ENCODE peak calls at places on chromosomes 16 and 17, in six cellular contexts. I is dorsolateral prefrontal cortex, F is brain microvascular endothelial cell, G is sigmoid colon, Z is upper lobe of right lung, R is thoracic aorta. Y is an unnamed sample.

GRCh38 chr17:70564006-70564620 is 394.8 kb downstream of the KCNJ2 start:
- DNase-seq in Z (no peak), R (no peak), I (no peak), G (no peak), F (no peak), Y (no peak)

GRCh38 chr16:51773491-51773890 is 622.4 kb upstream of the SALL1 start:
- DNase-seq in F (no peak), Z (no peak), R (no peak), I (no peak), G (no peak), Y (no peak)

GRCh38 chr16:50881953-50882352 is 140.1 kb downstream of the CYLD start:
- DNase-seq in Z (no peak), R (no peak), G (no peak), F (no peak), I (no peak), Y (peak)

GRCh38 chr17:35496470-35497290 is 40.8 kb downstream of the SLFN12L start:
- DNase-seq in I (no peak), Z (no peak), R (no peak), G (no peak), F (no peak), Y (no peak)

GRCh38 chr16:14369734-14370598 is 260.1 kb downstream of the PARN start:
- DNase-seq in F (no peak), I (no peak), G (no peak), Z (no peak), R (no peak), Y (no peak)

GRCh38 chr17:74417178-74418045 is 14.5 kb upstream of the GPRC5C start:
- DNase-seq in F (peak), R (no peak), I (no peak), Z (no peak), G (no peak), Y (no peak)

GRCh38 chr17:74770498-74771318 is 5.4 kb downstream of the NAT9 start:
- DNase-seq in Z (peak), R (no peak), G (no peak), F (no peak), I (peak), Y (no peak)

GRCh38 chr17:57210224-57210553 is 46.1 kb upstream of the MSI2 start:
- DNase-seq in G (no peak), F (no peak), I (no peak), R (no peak), Z (no peak), Y (no peak)

GRCh38 chr17:63120406-63120805 is 154.4 kb downstream of the TANC2 start:
- DNase-seq in I (no peak), F (peak), R (no peak), G (no peak), Z (no peak), Y (no peak)

GRCh38 chr17:76822184-76822778 is 45.9 kb upstream of the MGAT5B start:
- DNase-seq in I (no peak), R (no peak), F (no peak), G (no peak), Z (no peak), Y (no peak)

GRCh38 chr17:48011405-48012150 is 26.0 kb downstream of the COPZ2 start:
- DNase-seq in R (no peak), G (no peak), Z (no peak), F (peak), I (no peak), Y (no peak)

GRCh38 chr16:66714062-66714461 is 17.5 kb upstream of the CMTM4 start:
- DNase-seq in Z (no peak), F (no peak), G (peak), R (no peak), I (no peak), Y (no peak)

GRCh38 chr16:30651124-30652004 is 604 bp downstream of the PRR14 start:
- DNase-seq in I (peak), R (no peak), F (peak), G (peak), Z (peak), Y (no peak)

GRCh38 chr17:10888858-10889257 is 51.0 kb upstream of the PIRT start:
- DNase-seq in G (no peak), R (no peak), I (no peak), F (no peak), Z (no peak), Y (no peak)

GRCh38 chr17:61179316-61179715 is 220.3 kb upstream of the TBX2 start:
- DNase-seq in I (no peak), G (no peak), F (no peak), Z (no peak), R (no peak), Y (no peak)

GRCh38 chr17:56902350-56902749 is 11.5 kb downstream of the TRIM25 start:
- DNase-seq in F (no peak), R (no peak), I (no peak), Z (no peak), G (no peak), Y (no peak)

GRCh38 chr16:4349332-4349731 is 1.8 kb downstream of the PAM16 start:
- DNase-seq in F (no peak), G (no peak), R (no peak), I (no peak), Z (no peak), Y (no peak)

GRCh38 chr17:19016881-19017280 is 12.3 kb upstream of the FAM83G start:
- DNase-seq in I (no peak), F (no peak), R (no peak), Z (peak), G (no peak), Y (no peak)

GRCh38 chr16:81585785-81586184 is 141.2 kb downstream of the CMIP start:
- DNase-seq in R (no peak), Z (no peak), F (no peak), I (no peak), G (no peak), Y (no peak)

GRCh38 chr17:28370035-28370743 is at the start of gene VTN:
- DNase-seq in G (no peak), F (no peak), I (no peak), R (no peak), Z (peak), Y (no peak)

GRCh38 chr17:78272181-78272913 is 40.9 kb downstream of the TMEM235 start:
- DNase-seq in F (peak), Z (peak), R (no peak), G (peak), I (no peak), Y (no peak)

GRCh38 chr16:23155445-23156049 is 6.3 kb upstream of the USP31 start:
- DNase-seq in I (no peak), R (no peak), F (no peak), Z (no peak), G (no peak), Y (no peak)

GRCh38 chr17:79666111-79666510 is 55.3 kb upstream of the RBFOX3 start:
- DNase-seq in F (no peak), I (no peak), G (peak), Z (peak), R (no peak), Y (peak)

GRCh38 chr16:46833465-46833810 is 2.5 kb upstream of the C16orf87 start:
- DNase-seq in R (no peak), F (no peak), I (no peak), Z (no peak), G (no peak), Y (no peak)

GRCh38 chr16:85541619-85542547 is 71.2 kb upstream of the GSE1 start:
- DNase-seq in G (no peak), R (no peak), I (no peak), Z (no peak), F (no peak), Y (no peak)

GRCh38 chr16:52050418-52050817 is 496.5 kb downstream of the TOX3 start:
- DNase-seq in G (no peak), I (no peak), F (peak), R (no peak), Z (no peak), Y (no peak)

GRCh38 chr17:68457168-68457538 is at the start of gene WIPI1:
- DNase-seq in I (peak), G (peak), R (no peak), F (no peak), Z (no peak), Y (no peak)

GRCh38 chr17:68182940-68183551 is 64.8 kb upstream of the AMZ2 start:
- DNase-seq in G (no peak), I (no peak), R (no peak), Z (no peak), F (no peak), Y (no peak)

GRCh38 chr16:82848013-82848412 is 221.2 kb downstream of the CDH13 start:
- DNase-seq in G (no peak), F (peak), R (no peak), Z (no peak), I (no peak), Y (no peak)

GRCh38 chr16:12147681-12148479 is 171.3 kb downstream of the SNX29 start:
- DNase-seq in Z (no peak), G (no peak), I (no peak), R (no peak), F (no peak), Y (no peak)

GRCh38 chr16:68539704-68540370 is 746 bp downstream of the ZFP90 start:
- DNase-seq in I (no peak), Z (no peak), R (no peak), F (no peak), G (no peak), Y (no peak)

GRCh38 chr16:49440156-49441065 is 66.8 kb downstream of the C16orf78 start:
- DNase-seq in G (peak), I (peak), F (no peak), Z (no peak), R (no peak), Y (no peak)

GRCh38 chr17:19264681-19265080 is 27.5 kb downstream of the EPN2 start:
- DNase-seq in R (no peak), G (no peak), I (no peak), F (no peak), Z (no peak), Y (no peak)

GRCh38 chr17:31068291-31068690 is 26.5 kb upstream of the NF1 start:
- DNase-seq in Z (no peak), G (no peak), I (no peak), F (peak), R (no peak), Y (no peak)

GRCh38 chr16:11052080-11052808 is 107.9 kb downstream of the CLEC16A start:
- DNase-seq in R (no peak), I (no peak), Z (peak), G (peak), F (no peak), Y (no peak)

DNA sequence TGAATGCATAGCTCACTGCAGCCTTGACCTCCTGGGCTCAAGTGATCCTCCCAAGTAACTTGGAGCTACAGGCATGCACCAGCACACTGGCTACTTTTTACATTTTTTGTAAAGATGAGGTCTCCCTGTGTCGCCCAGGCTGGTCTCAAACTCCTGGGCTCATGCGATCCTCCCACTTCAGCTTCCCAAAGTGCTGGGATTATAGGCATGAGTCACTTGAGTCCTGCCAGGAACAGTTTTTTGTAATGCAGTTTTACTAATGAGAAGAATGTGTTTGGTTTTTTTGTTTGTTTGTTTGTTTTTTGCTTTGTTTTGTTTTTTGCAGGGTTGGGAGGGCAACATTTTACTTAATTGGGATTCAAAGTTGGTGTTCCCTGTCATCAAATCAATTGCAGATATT is 22.2 kb downstream of the SOST start:
- DNase-seq in F (no peak), G (no peak), R (no peak), Z (no peak), I (no peak), Y (no peak)
- H3K27ac ChIP-seq in F (no peak), G (no peak), R (no peak), Z (no peak), I (no peak), Y (no peak)

DNA sequence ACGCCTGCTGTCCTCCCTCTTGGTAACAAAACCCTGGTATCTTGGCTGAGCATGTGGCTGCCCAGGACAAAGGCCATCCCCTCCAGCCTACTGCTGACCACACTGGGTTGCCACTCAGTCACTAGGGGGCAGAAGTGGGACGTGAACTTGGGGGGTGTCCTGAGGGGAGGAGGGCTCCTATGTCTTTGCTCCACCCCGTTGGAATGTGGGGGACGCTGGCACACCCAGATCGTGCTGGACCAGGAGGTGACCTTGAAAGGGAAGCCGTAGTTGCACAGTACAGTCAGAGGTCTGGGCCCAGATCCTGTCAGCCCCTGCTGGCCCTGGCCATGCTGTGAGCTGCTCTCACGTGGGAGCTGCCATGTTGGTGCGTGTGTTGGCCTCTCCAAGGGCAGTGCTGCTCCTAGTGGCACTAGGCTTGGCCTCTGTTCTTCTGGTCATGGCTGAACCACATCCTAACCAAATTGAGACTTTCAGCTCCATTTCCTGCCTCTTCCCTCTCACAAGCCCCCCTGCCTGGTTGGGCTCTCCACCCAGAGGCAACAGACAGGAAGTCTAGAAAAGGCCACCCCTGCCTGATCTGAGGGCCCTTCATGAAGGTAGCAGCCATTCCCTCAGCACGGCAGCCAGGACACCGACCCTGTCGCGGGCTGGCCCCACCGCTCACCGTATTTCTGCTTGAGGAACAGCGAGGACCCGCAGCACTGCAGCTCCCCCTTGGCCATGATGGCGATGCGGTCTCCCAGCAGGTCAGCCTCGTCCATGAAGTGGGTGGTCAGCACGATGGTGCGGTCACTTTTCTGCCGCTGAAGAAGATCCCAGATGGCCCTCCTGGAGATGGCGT is 29.0 kb upstream of the RNPS1 start:
- DNase-seq in I (no peak), G (no peak), R (no peak), F (no peak), Z (peak), Y (no peak)
- H3K27ac ChIP-seq in I (no peak), G (no peak), R (no peak), F (no peak), Z (no peak), Y (no peak)

GRCh38 chr17:55693244-55694216 is 29.1 kb downstream of the TMEM100 start:
- DNase-seq in R (no peak), F (no peak), I (no peak), Z (no peak), G (peak), Y (no peak)
- H3K27ac ChIP-seq in R (no peak), F (no peak), I (no peak), Z (peak), G (peak), Y (no peak)

DNA sequence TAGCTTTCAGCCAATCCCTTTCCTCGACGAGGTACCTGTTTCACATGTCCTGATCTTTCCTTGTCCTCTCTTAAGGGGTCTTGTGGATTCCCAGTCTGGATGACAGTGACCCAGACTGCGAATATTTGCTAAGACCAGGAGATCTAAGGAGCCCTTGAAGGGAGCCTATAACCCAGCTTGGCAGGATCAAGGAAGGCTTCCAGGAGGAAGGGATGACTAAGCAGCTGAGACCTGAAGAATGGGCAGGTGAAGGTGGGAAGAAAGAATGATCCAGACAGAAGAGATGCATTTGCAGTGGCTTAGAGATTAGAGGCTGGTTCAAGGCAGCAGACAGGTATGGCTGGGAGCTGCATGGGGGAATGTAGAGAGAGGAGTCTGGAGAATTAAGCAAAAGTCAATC is 1.9 kb upstream of the PDK2 start:
- DNase-seq in R (no peak), F (no peak), G (no peak), Z (no peak), I (no peak), Y (no peak)
- H3K27ac ChIP-seq in R (no peak), F (no peak), G (no peak), Z (no peak), I (peak), Y (peak)

DNA sequence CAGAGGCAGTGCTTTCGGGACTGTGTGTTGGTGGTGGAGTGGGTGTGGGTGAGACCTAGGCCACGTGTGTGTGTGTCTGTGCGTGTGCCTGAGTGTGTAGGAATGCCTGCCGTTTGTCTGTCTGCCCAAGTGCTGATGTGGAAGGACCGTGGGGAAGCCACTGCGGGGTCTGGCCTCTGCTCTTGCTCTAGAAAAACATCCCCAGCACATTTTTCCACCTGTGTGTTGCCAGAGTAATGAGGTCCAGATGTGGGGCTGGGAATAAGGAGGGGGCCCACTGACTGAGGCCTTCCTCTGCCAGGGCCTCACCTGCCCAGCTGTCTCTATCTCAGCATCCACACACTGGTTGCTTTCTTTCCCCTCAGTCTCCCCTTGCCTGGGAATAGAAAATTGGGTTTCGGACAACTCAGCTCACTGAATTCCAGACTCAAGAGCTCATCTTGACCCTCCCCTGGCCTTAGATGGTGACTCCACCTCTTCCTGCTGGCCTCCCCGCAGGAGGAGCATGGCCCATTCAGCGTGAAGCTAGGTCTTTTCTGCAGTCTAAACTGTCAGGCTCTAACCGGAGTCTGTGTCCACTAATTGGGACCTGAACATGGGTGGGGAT is 7.6 kb downstream of the SGCA start:
- DNase-seq in G (no peak), I (no peak), R (no peak), Z (no peak), F (peak), Y (no peak)
- H3K27ac ChIP-seq in G (peak), I (no peak), R (peak), Z (peak), F (peak), Y (peak)

DNA sequence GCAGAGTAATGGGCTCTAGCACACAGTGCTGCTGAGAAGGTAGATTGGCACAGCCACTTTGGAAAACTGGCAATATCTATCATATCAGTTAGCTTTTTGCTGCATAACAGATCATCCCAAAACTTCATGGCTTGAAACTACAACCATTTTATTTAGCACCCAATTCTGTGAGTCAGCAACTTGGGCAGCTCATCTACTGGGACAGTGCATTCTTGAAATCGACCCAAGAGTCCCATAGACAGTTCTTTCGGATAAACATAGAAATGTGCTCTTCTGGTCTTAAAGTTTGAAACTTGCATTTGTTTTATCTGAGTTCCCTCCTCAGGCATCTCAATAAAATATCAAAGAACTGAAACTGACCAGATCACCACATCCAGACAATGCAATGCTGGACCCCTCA is 76.7 kb downstream of the CEP112 start:
- DNase-seq in R (no peak), Z (no peak), G (no peak), F (peak), I (no peak), Y (no peak)
- H3K27ac ChIP-seq in R (no peak), Z (no peak), G (no peak), F (no peak), I (no peak), Y (no peak)

GRCh38 chr16:70484867-70485266 is 30.5 kb downstream of the FCSK start:
- DNase-seq in Z (no peak), G (no peak), F (no peak), I (no peak), R (no peak), Y (no peak)

GRCh38 chr16:70482624-70483023 is 28.2 kb downstream of the FCSK start:
- DNase-seq in I (no peak), Z (no peak), R (no peak), G (no peak), F (no peak), Y (no peak)

GRCh38 chr16:70481929-70482536 is 27.6 kb downstream of the FCSK start:
- DNase-seq in G (no peak), R (no peak), F (no peak), I (no peak), Z (no peak), Y (no peak)

GRCh38 chr16:70480127-70481105 is 26.0 kb downstream of the FCSK start:
- DNase-seq in G (no peak), Z (no peak), I (no peak), R (no peak), F (no peak), Y (no peak)

DNA sequence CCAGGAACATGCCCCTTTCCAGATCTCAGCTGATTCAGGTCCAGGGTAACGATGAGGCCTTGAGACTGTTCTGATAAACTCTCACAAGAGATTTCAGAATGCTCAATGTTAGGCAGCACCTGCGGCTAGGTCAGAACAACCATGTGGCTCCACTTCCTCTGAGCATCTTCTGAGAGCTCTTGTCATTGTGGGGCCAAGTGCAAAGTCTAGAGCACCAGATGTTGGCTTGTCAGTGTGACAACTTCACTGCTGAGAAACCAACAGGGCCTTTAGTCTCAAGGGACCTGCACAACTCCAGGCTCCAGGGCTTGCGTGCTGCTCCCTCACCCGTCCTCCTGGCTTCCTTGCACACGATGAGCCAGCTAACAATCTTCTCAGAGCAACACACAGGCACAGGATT is 29.0 kb downstream of the FCSK start:
- DNase-seq in R (no peak), Z (no peak), G (no peak), I (no peak), F (no peak), Y (no peak)
- H3K27ac ChIP-seq in R (no peak), Z (no peak), G (no peak), I (no peak), F (no peak), Y (no peak)

DNA sequence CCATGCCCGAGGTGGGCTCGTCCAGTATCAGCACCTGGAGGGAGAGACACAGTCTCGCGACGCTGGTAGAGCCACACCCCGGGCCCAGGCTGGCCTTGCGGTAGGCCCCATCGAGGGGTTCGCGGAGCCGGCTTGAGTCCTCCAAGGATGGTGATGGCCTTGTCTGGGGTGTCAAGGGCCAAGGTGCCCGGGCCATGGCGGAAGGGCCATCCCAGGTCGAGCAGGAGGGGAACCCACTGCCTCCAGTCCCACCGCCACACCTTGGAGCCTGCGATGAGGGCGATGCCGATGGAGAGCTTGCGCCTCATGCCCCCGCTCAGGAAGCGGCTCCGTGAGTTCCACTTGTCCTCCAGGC is 29.6 kb upstream of the RNPS1 start:
- DNase-seq in I (no peak), F (no peak), Z (peak), G (no peak), R (no peak), Y (no peak)
- H3K27ac ChIP-seq in I (no peak), F (no peak), Z (no peak), G (no peak), R (no peak), Y (no peak)